ENCODE peak calls at places on chromosomes 6 and 20, in six cellular contexts. F is stimulated activated CD4-positive, alpha-beta T cell treated with anti-CD3 and anti-CD28 coated beads, Interleukin-15, amount 100 ng/mL, for 1 hour; T is midbrain; R is lung; J is NCI-H460; A is IMR-90. E is an unnamed sample.

GRCh38 chr6:41939091-41939847 is 2.3 kb downstream of the CCND3 start:
- DNase-seq in F (no peak), T (no peak), R (peak), J (no peak), A (peak), E (no peak)

GRCh38 chr20:63750807-63751470 is 11.4 kb downstream of the SLC2A4RG start:
- DNase-seq in F (peak), T (no peak), R (no peak), J (no peak), A (no peak), E (no peak)

GRCh38 chr6:18406955-18407738 is 20.0 kb downstream of the RNF144B start:
- DNase-seq in F (no peak), T (no peak), R (no peak), J (no peak), A (no peak), E (no peak)

GRCh38 chr6:163670283-163670682 is 255.8 kb downstream of the QKI start:
- DNase-seq in F (no peak), T (no peak), R (no peak), J (no peak), A (no peak), E (no peak)

GRCh38 chr6:170203212-170203611 is 87.7 kb downstream of the DLL1 start:
- DNase-seq in F (peak), T (no peak), R (peak), J (no peak), A (no peak), E (no peak)

GRCh38 chr20:58625585-58625984 is 25.5 kb upstream of the STX16 start:
- DNase-seq in F (no peak), T (no peak), R (no peak), J (no peak), A (peak), E (no peak)

GRCh38 chr6:149566372-149567193 is at the start of gene GINM1:
- DNase-seq in F (peak), T (peak), R (peak), J (no peak), A (peak), E (peak)

GRCh38 chr20:53599910-53600632 is 6.4 kb upstream of the ZNF217 start:
- DNase-seq in F (no peak), T (no peak), R (no peak), J (no peak), A (no peak), E (no peak)

GRCh38 chr6:169774347-169774746 is 22.9 kb downstream of the ERMARD start:
- DNase-seq in F (no peak), T (no peak), R (no peak), J (no peak), A (no peak), E (no peak)

GRCh38 chr20:46694484-46694883 is 5.2 kb upstream of the TP53RK start:
- DNase-seq in F (no peak), T (peak), R (no peak), J (no peak), A (peak), E (no peak)

GRCh38 chr20:36571564-36572504 is 1.6 kb upstream of the TGIF2 start:
- DNase-seq in F (no peak), T (no peak), R (no peak), J (no peak), A (no peak), E (no peak)

GRCh38 chr20:1101533-1101932 is 16.9 kb upstream of the PSMF1 start:
- DNase-seq in F (no peak), T (no peak), R (no peak), J (no peak), A (no peak), E (no peak)

GRCh38 chr6:163086563-163086895 is 328.0 kb upstream of the QKI start:
- DNase-seq in F (no peak), T (no peak), R (no peak), J (no peak), A (no peak), E (no peak)

GRCh38 chr6:93644611-93645010 is 225.3 kb upstream of the EPHA7 start:
- DNase-seq in F (no peak), T (no peak), R (no peak), J (no peak), A (no peak), E (no peak)

GRCh38 chr6:134145786-134146185 is 93.4 kb upstream of the SLC2A12 start:
- DNase-seq in F (no peak), T (no peak), R (no peak), J (no peak), A (peak), E (peak)